ENCODE peak calls at places on chromosome 15, in six cellular contexts. One of them, this sample, is unnamed.

GRCh38 chr15:91553455-91553854 is 300.1 kb upstream of the SLCO3A1 start:
- DNase-seq in AG04450: no peak
- DNase-seq in stimulated activated CD8-positive, alpha-beta memory T cell treated with anti-CD3 and anti-CD28 coated beads, Interleukin-4, amount 100 ng/mL, for 24 hours: no peak
- DNase-seq in H54: no peak
- DNase-seq in RWPE1: no peak
- DNase-seq in bronchial epithelial cell: no peak
- DNase-seq in this sample: no peak

GRCh38 chr15:69729167-69729748 is 276.6 kb downstream of the RPLP1 start:
- DNase-seq in H54: peak
- DNase-seq in RWPE1: peak
- DNase-seq in bronchial epithelial cell: no peak
- DNase-seq in AG04450: no peak
- DNase-seq in stimulated activated CD8-positive, alpha-beta memory T cell treated with anti-CD3 and anti-CD28 coated beads, Interleukin-4, amount 100 ng/mL, for 24 hours: peak
- DNase-seq in this sample: no peak

GRCh38 chr15:94348084-94348483 is 116.7 kb downstream of the MCTP2 start:
- DNase-seq in AG04450: no peak
- DNase-seq in stimulated activated CD8-positive, alpha-beta memory T cell treated with anti-CD3 and anti-CD28 coated beads, Interleukin-4, amount 100 ng/mL, for 24 hours: no peak
- DNase-seq in bronchial epithelial cell: no peak
- DNase-seq in RWPE1: no peak
- DNase-seq in H54: no peak
- DNase-seq in this sample: no peak

GRCh38 chr15:63977102-63977501 is 69.2 kb downstream of the DAPK2 start:
- DNase-seq in H54: no peak
- DNase-seq in RWPE1: no peak
- DNase-seq in stimulated activated CD8-positive, alpha-beta memory T cell treated with anti-CD3 and anti-CD28 coated beads, Interleukin-4, amount 100 ng/mL, for 24 hours: no peak
- DNase-seq in bronchial epithelial cell: no peak
- DNase-seq in AG04450: no peak
- DNase-seq in this sample: no peak

GRCh38 chr15:98924311-98925049 is 83.1 kb downstream of the PGPEP1L start:
- DNase-seq in AG04450: no peak
- DNase-seq in RWPE1: no peak
- DNase-seq in H54: no peak
- DNase-seq in stimulated activated CD8-positive, alpha-beta memory T cell treated with anti-CD3 and anti-CD28 coated beads, Interleukin-4, amount 100 ng/mL, for 24 hours: no peak
- DNase-seq in bronchial epithelial cell: no peak
- DNase-seq in this sample: no peak

GRCh38 chr15:79192462-79193036 is 90.0 kb upstream of the ANKRD34C start:
- DNase-seq in RWPE1: no peak
- DNase-seq in H54: no peak
- DNase-seq in AG04450: no peak
- DNase-seq in stimulated activated CD8-positive, alpha-beta memory T cell treated with anti-CD3 and anti-CD28 coated beads, Interleukin-4, amount 100 ng/mL, for 24 hours: no peak
- DNase-seq in bronchial epithelial cell: no peak
- DNase-seq in this sample: no peak

GRCh38 chr15:40367038-40367672 is 9.1 kb downstream of the DISP2 start:
- DNase-seq in RWPE1: no peak
- DNase-seq in AG04450: no peak
- DNase-seq in H54: no peak
- DNase-seq in stimulated activated CD8-positive, alpha-beta memory T cell treated with anti-CD3 and anti-CD28 coated beads, Interleukin-4, amount 100 ng/mL, for 24 hours: no peak
- DNase-seq in bronchial epithelial cell: no peak
- DNase-seq in this sample: no peak

GRCh38 chr15:36117394-36117793 is 462.0 kb upstream of the CDIN1 start:
- DNase-seq in stimulated activated CD8-positive, alpha-beta memory T cell treated with anti-CD3 and anti-CD28 coated beads, Interleukin-4, amount 100 ng/mL, for 24 hours: no peak
- DNase-seq in bronchial epithelial cell: no peak
- DNase-seq in RWPE1: no peak
- DNase-seq in H54: no peak
- DNase-seq in AG04450: no peak
- DNase-seq in this sample: no peak

GRCh38 chr15:42494998-42495360 is 455 bp upstream of the SNAP23 start:
- DNase-seq in H54: peak
- DNase-seq in AG04450: no peak
- DNase-seq in bronchial epithelial cell: peak
- DNase-seq in stimulated activated CD8-positive, alpha-beta memory T cell treated with anti-CD3 and anti-CD28 coated beads, Interleukin-4, amount 100 ng/mL, for 24 hours: peak
- DNase-seq in RWPE1: peak
- DNase-seq in this sample: no peak

GRCh38 chr15:90059208-90059985 is 42.9 kb downstream of the IDH2 start:
- DNase-seq in stimulated activated CD8-positive, alpha-beta memory T cell treated with anti-CD3 and anti-CD28 coated beads, Interleukin-4, amount 100 ng/mL, for 24 hours: peak
- DNase-seq in AG04450: no peak
- DNase-seq in bronchial epithelial cell: peak
- DNase-seq in H54: no peak
- DNase-seq in RWPE1: no peak
- DNase-seq in this sample: no peak

GRCh38 chr15:66617137-66618090 is 51.6 kb upstream of the LCTL start:
- DNase-seq in H54: peak
- DNase-seq in RWPE1: no peak
- DNase-seq in AG04450: peak
- DNase-seq in stimulated activated CD8-positive, alpha-beta memory T cell treated with anti-CD3 and anti-CD28 coated beads, Interleukin-4, amount 100 ng/mL, for 24 hours: no peak
- DNase-seq in bronchial epithelial cell: peak
- DNase-seq in this sample: no peak

GRCh38 chr15:90871097-90871715 is 2.8 kb downstream of the FURIN start:
- DNase-seq in RWPE1: peak
- DNase-seq in bronchial epithelial cell: no peak
- DNase-seq in AG04450: no peak
- DNase-seq in stimulated activated CD8-positive, alpha-beta memory T cell treated with anti-CD3 and anti-CD28 coated beads, Interleukin-4, amount 100 ng/mL, for 24 hours: no peak
- DNase-seq in H54: no peak
- DNase-seq in this sample: no peak

GRCh38 chr15:78654272-78654671 is 13.3 kb upstream of the CHRNB4 start:
- DNase-seq in H54: no peak
- DNase-seq in bronchial epithelial cell: peak
- DNase-seq in RWPE1: no peak
- DNase-seq in AG04450: no peak
- DNase-seq in stimulated activated CD8-positive, alpha-beta memory T cell treated with anti-CD3 and anti-CD28 coated beads, Interleukin-4, amount 100 ng/mL, for 24 hours: no peak
- DNase-seq in this sample: no peak

GRCh38 chr15:93152264-93152884 is 63.4 kb upstream of the RGMA start:
- DNase-seq in RWPE1: no peak
- DNase-seq in H54: no peak
- DNase-seq in bronchial epithelial cell: no peak
- DNase-seq in AG04450: no peak
- DNase-seq in stimulated activated CD8-positive, alpha-beta memory T cell treated with anti-CD3 and anti-CD28 coated beads, Interleukin-4, amount 100 ng/mL, for 24 hours: peak
- DNase-seq in this sample: no peak

GRCh38 chr15:78414608-78415250 is 23.3 kb upstream of the IREB2 start:
- DNase-seq in stimulated activated CD8-positive, alpha-beta memory T cell treated with anti-CD3 and anti-CD28 coated beads, Interleukin-4, amount 100 ng/mL, for 24 hours: no peak
- DNase-seq in RWPE1: no peak
- DNase-seq in bronchial epithelial cell: no peak
- DNase-seq in AG04450: no peak
- DNase-seq in H54: no peak
- DNase-seq in this sample: no peak

GRCh38 chr15:68820205-68820588 is 498 bp downstream of the ANP32A start:
- DNase-seq in stimulated activated CD8-positive, alpha-beta memory T cell treated with anti-CD3 and anti-CD28 coated beads, Interleukin-4, amount 100 ng/mL, for 24 hours: peak
- DNase-seq in AG04450: no peak
- DNase-seq in RWPE1: peak
- DNase-seq in bronchial epithelial cell: no peak
- DNase-seq in H54: no peak
- DNase-seq in this sample: no peak

GRCh38 chr15:48717458-48717857 is 71.9 kb upstream of the FBN1 start:
- DNase-seq in H54: no peak
- DNase-seq in stimulated activated CD8-positive, alpha-beta memory T cell treated with anti-CD3 and anti-CD28 coated beads, Interleukin-4, amount 100 ng/mL, for 24 hours: no peak
- DNase-seq in bronchial epithelial cell: peak
- DNase-seq in AG04450: no peak
- DNase-seq in RWPE1: no peak
- DNase-seq in this sample: no peak

GRCh38 chr15:99432271-99433025 is 133.3 kb upstream of the MEF2A start:
- DNase-seq in H54: no peak
- DNase-seq in bronchial epithelial cell: no peak
- DNase-seq in RWPE1: no peak
- DNase-seq in stimulated activated CD8-positive, alpha-beta memory T cell treated with anti-CD3 and anti-CD28 coated beads, Interleukin-4, amount 100 ng/mL, for 24 hours: no peak
- DNase-seq in AG04450: no peak
- DNase-seq in this sample: no peak

GRCh38 chr15:86002444-86002843 is 77.2 kb upstream of the AGBL1 start:
- DNase-seq in stimulated activated CD8-positive, alpha-beta memory T cell treated with anti-CD3 and anti-CD28 coated beads, Interleukin-4, amount 100 ng/mL, for 24 hours: no peak
- DNase-seq in bronchial epithelial cell: no peak
- DNase-seq in H54: no peak
- DNase-seq in RWPE1: no peak
- DNase-seq in AG04450: no peak
- DNase-seq in this sample: no peak

GRCh38 chr15:74027688-74028087 is 33.2 kb downstream of the PML start:
- DNase-seq in H54: no peak
- DNase-seq in AG04450: no peak
- DNase-seq in RWPE1: no peak
- DNase-seq in stimulated activated CD8-positive, alpha-beta memory T cell treated with anti-CD3 and anti-CD28 coated beads, Interleukin-4, amount 100 ng/mL, for 24 hours: no peak
- DNase-seq in bronchial epithelial cell: no peak
- DNase-seq in this sample: no peak

GRCh38 chr15:64134322-64134829 is 17.2 kb upstream of the SNX22 start:
- DNase-seq in AG04450: no peak
- DNase-seq in stimulated activated CD8-positive, alpha-beta memory T cell treated with anti-CD3 and anti-CD28 coated beads, Interleukin-4, amount 100 ng/mL, for 24 hours: no peak
- DNase-seq in RWPE1: no peak
- DNase-seq in bronchial epithelial cell: no peak
- DNase-seq in H54: no peak
- DNase-seq in this sample: no peak

GRCh38 chr15:77532067-77532710 is 100.5 kb downstream of the LINGO1 start:
- DNase-seq in AG04450: no peak
- DNase-seq in bronchial epithelial cell: no peak
- DNase-seq in stimulated activated CD8-positive, alpha-beta memory T cell treated with anti-CD3 and anti-CD28 coated beads, Interleukin-4, amount 100 ng/mL, for 24 hours: no peak
- DNase-seq in RWPE1: no peak
- DNase-seq in H54: no peak
- DNase-seq in this sample: no peak

GRCh38 chr15:78341057-78341763 is 1.1 kb downstream of the CRABP1 start:
- DNase-seq in RWPE1: no peak
- DNase-seq in AG04450: no peak
- DNase-seq in H54: no peak
- DNase-seq in bronchial epithelial cell: no peak
- DNase-seq in stimulated activated CD8-positive, alpha-beta memory T cell treated with anti-CD3 and anti-CD28 coated beads, Interleukin-4, amount 100 ng/mL, for 24 hours: no peak
- DNase-seq in this sample: no peak

This sample was measured in 8988T.